ENCODE peak calls at places on chromosomes 3 and 15, in eight cellular contexts. One of them, this sample, is unnamed.

GRCh38 chr3:174216948-174217718 is 642.0 kb upstream of the NAALADL2 start:
- DNase-seq in SJSA1: no peak
- DNase-seq in MM.1S: no peak
- DNase-seq in NB4: no peak
- DNase-seq in CD8-positive, alpha-beta memory T cell: no peak
- DNase-seq in lung: no peak
- DNase-seq in GM12864: no peak
- DNase-seq in right lobe of liver: no peak
- DNase-seq in this sample: no peak

GRCh38 chr3:157294953-157295352 is 135.0 kb upstream of the CCNL1 start:
- DNase-seq in SJSA1: no peak
- DNase-seq in NB4: no peak
- DNase-seq in MM.1S: no peak
- DNase-seq in CD8-positive, alpha-beta memory T cell: no peak
- DNase-seq in GM12864: no peak
- DNase-seq in right lobe of liver: no peak
- DNase-seq in lung: no peak
- DNase-seq in this sample: no peak

GRCh38 chr3:125076464-125076863 is 20.7 kb upstream of the HEG1 start:
- DNase-seq in lung: no peak
- DNase-seq in CD8-positive, alpha-beta memory T cell: no peak
- DNase-seq in NB4: no peak
- DNase-seq in right lobe of liver: no peak
- DNase-seq in SJSA1: no peak
- DNase-seq in GM12864: no peak
- DNase-seq in MM.1S: no peak
- DNase-seq in this sample: no peak

GRCh38 chr3:171679011-171679492 is 131.2 kb downstream of the PLD1 start:
- DNase-seq in lung: no peak
- DNase-seq in GM12864: no peak
- DNase-seq in MM.1S: no peak
- DNase-seq in SJSA1: no peak
- DNase-seq in CD8-positive, alpha-beta memory T cell: no peak
- DNase-seq in NB4: no peak
- DNase-seq in right lobe of liver: no peak
- DNase-seq in this sample: no peak

GRCh38 chr15:65942436-65942835 is 73.1 kb downstream of the RAB11A start:
- DNase-seq in GM12864: no peak
- DNase-seq in CD8-positive, alpha-beta memory T cell: no peak
- DNase-seq in NB4: no peak
- DNase-seq in lung: no peak
- DNase-seq in right lobe of liver: no peak
- DNase-seq in MM.1S: no peak
- DNase-seq in SJSA1: no peak
- DNase-seq in this sample: no peak

GRCh38 chr3:193829781-193830180 is 236.8 kb downstream of the OPA1 start:
- DNase-seq in right lobe of liver: no peak
- DNase-seq in MM.1S: no peak
- DNase-seq in NB4: no peak
- DNase-seq in lung: peak; percentile 66
- DNase-seq in GM12864: no peak
- DNase-seq in CD8-positive, alpha-beta memory T cell: no peak
- DNase-seq in SJSA1: peak; percentile 47
- DNase-seq in this sample: no peak

GRCh38 chr3:171949559-171949958 is 89.8 kb upstream of the FNDC3B start:
- DNase-seq in SJSA1: no peak
- DNase-seq in NB4: no peak
- DNase-seq in CD8-positive, alpha-beta memory T cell: no peak
- DNase-seq in MM.1S: no peak
- DNase-seq in lung: no peak
- DNase-seq in right lobe of liver: no peak
- DNase-seq in GM12864: no peak
- DNase-seq in this sample: no peak

GRCh38 chr15:26838742-26839460 is 28.0 kb upstream of the GABRA5 start:
- DNase-seq in MM.1S: no peak
- DNase-seq in lung: no peak
- DNase-seq in CD8-positive, alpha-beta memory T cell: no peak
- DNase-seq in GM12864: no peak
- DNase-seq in right lobe of liver: no peak
- DNase-seq in SJSA1: peak; percentile 12
- DNase-seq in NB4: peak; percentile 15
- DNase-seq in this sample: peak; percentile 89

GRCh38 chr3:64685800-64686445 is 1.9 kb downstream of the ADAMTS9 start:
- DNase-seq in MM.1S: no peak
- DNase-seq in lung: peak; percentile 93
- DNase-seq in GM12864: no peak
- DNase-seq in right lobe of liver: peak; percentile 88
- DNase-seq in SJSA1: peak; percentile 91
- DNase-seq in CD8-positive, alpha-beta memory T cell: no peak
- DNase-seq in NB4: no peak
- DNase-seq in this sample: no peak

GRCh38 chr15:37028609-37029287 is 71.6 kb downstream of the MEIS2 start:
- DNase-seq in SJSA1: no peak
- DNase-seq in CD8-positive, alpha-beta memory T cell: no peak
- DNase-seq in lung: no peak
- DNase-seq in NB4: no peak
- DNase-seq in right lobe of liver: no peak
- DNase-seq in GM12864: no peak
- DNase-seq in MM.1S: no peak
- DNase-seq in this sample: no peak

GRCh38 chr3:188727052-188727451 is 444.7 kb upstream of the TPRG1 start:
- DNase-seq in GM12864: no peak
- DNase-seq in MM.1S: no peak
- DNase-seq in NB4: no peak
- DNase-seq in lung: no peak
- DNase-seq in SJSA1: no peak
- DNase-seq in right lobe of liver: no peak
- DNase-seq in CD8-positive, alpha-beta memory T cell: no peak
- DNase-seq in this sample: no peak

GRCh38 chr3:43786102-43786952 is 95.6 kb downstream of the ABHD5 start:
- DNase-seq in GM12864: no peak
- DNase-seq in right lobe of liver: no peak
- DNase-seq in SJSA1: no peak
- DNase-seq in MM.1S: no peak
- DNase-seq in CD8-positive, alpha-beta memory T cell: no peak
- DNase-seq in lung: no peak
- DNase-seq in NB4: no peak
- DNase-seq in this sample: no peak

GRCh38 chr15:81789403-81789802 is 256.4 kb downstream of the MEX3B start:
- DNase-seq in SJSA1: no peak
- DNase-seq in GM12864: no peak
- DNase-seq in MM.1S: peak; percentile 85
- DNase-seq in right lobe of liver: no peak
- DNase-seq in NB4: no peak
- DNase-seq in CD8-positive, alpha-beta memory T cell: no peak
- DNase-seq in lung: no peak
- DNase-seq in this sample: peak; percentile 27

GRCh38 chr3:170852307-170852706 is 17.7 kb downstream of the RPL22L1 start:
- DNase-seq in SJSA1: no peak
- DNase-seq in right lobe of liver: no peak
- DNase-seq in NB4: no peak
- DNase-seq in lung: no peak
- DNase-seq in CD8-positive, alpha-beta memory T cell: no peak
- DNase-seq in MM.1S: no peak
- DNase-seq in GM12864: no peak
- DNase-seq in this sample: no peak

GRCh38 chr15:72118400-72118978 is at the start of gene SENP8:
- DNase-seq in lung: no peak
- DNase-seq in MM.1S: no peak
- DNase-seq in NB4: no peak
- DNase-seq in GM12864: no peak
- DNase-seq in SJSA1: no peak
- DNase-seq in CD8-positive, alpha-beta memory T cell: no peak
- DNase-seq in right lobe of liver: no peak
- DNase-seq in this sample: no peak

GRCh38 chr3:191210032-191210431 is 11.0 kb downstream of the OSTN start:
- DNase-seq in lung: no peak
- DNase-seq in GM12864: no peak
- DNase-seq in NB4: no peak
- DNase-seq in CD8-positive, alpha-beta memory T cell: no peak
- DNase-seq in right lobe of liver: no peak
- DNase-seq in SJSA1: no peak
- DNase-seq in MM.1S: no peak
- DNase-seq in this sample: no peak

GRCh38 chr3:195897853-195898415 is 10.4 kb downstream of the TNK2 start:
- DNase-seq in lung: no peak
- DNase-seq in SJSA1: no peak
- DNase-seq in GM12864: no peak
- DNase-seq in NB4: no peak
- DNase-seq in CD8-positive, alpha-beta memory T cell: no peak
- DNase-seq in right lobe of liver: no peak
- DNase-seq in MM.1S: no peak
- DNase-seq in this sample: no peak

GRCh38 chr3:123935830-123936229 is 25.2 kb downstream of the CCDC14 start:
- DNase-seq in right lobe of liver: no peak
- DNase-seq in NB4: no peak
- DNase-seq in SJSA1: no peak
- DNase-seq in GM12864: no peak
- DNase-seq in MM.1S: no peak
- DNase-seq in CD8-positive, alpha-beta memory T cell: no peak
- DNase-seq in lung: no peak
- DNase-seq in this sample: no peak

GRCh38 chr3:143674100-143674968 is 173.9 kb downstream of the SLC9A9 start:
- DNase-seq in right lobe of liver: peak; percentile 77
- DNase-seq in MM.1S: peak; percentile 82
- DNase-seq in NB4: peak; percentile 77
- DNase-seq in SJSA1: peak; percentile 50
- DNase-seq in CD8-positive, alpha-beta memory T cell: peak; percentile 49
- DNase-seq in lung: peak; percentile 76
- DNase-seq in GM12864: peak; percentile 73
- DNase-seq in this sample: peak; percentile 3

GRCh38 chr15:85593809-85594441 is 200.8 kb downstream of the KLHL25 start:
- DNase-seq in SJSA1: no peak
- DNase-seq in lung: no peak
- DNase-seq in right lobe of liver: no peak
- DNase-seq in CD8-positive, alpha-beta memory T cell: no peak
- DNase-seq in NB4: no peak
- DNase-seq in GM12864: no peak
- DNase-seq in MM.1S: no peak
- DNase-seq in this sample: no peak

GRCh38 chr15:85598718-85599398 is 195.9 kb downstream of the KLHL25 start:
- DNase-seq in GM12864: no peak
- DNase-seq in right lobe of liver: no peak
- DNase-seq in NB4: no peak
- DNase-seq in CD8-positive, alpha-beta memory T cell: no peak
- DNase-seq in MM.1S: no peak
- DNase-seq in SJSA1: no peak
- DNase-seq in lung: no peak
- DNase-seq in this sample: no peak

GRCh38 chr15:85598203-85598602 is 196.5 kb downstream of the KLHL25 start:
- DNase-seq in MM.1S: no peak
- DNase-seq in CD8-positive, alpha-beta memory T cell: no peak
- DNase-seq in SJSA1: no peak
- DNase-seq in NB4: no peak
- DNase-seq in right lobe of liver: no peak
- DNase-seq in lung: no peak
- DNase-seq in GM12864: no peak
- DNase-seq in this sample: no peak

GRCh38 chr15:85597155-85597815 is 197.4 kb downstream of the KLHL25 start:
- DNase-seq in MM.1S: no peak
- DNase-seq in GM12864: no peak
- DNase-seq in CD8-positive, alpha-beta memory T cell: no peak
- DNase-seq in lung: no peak
- DNase-seq in NB4: no peak
- DNase-seq in right lobe of liver: no peak
- DNase-seq in SJSA1: no peak
- DNase-seq in this sample: no peak

DNA sequence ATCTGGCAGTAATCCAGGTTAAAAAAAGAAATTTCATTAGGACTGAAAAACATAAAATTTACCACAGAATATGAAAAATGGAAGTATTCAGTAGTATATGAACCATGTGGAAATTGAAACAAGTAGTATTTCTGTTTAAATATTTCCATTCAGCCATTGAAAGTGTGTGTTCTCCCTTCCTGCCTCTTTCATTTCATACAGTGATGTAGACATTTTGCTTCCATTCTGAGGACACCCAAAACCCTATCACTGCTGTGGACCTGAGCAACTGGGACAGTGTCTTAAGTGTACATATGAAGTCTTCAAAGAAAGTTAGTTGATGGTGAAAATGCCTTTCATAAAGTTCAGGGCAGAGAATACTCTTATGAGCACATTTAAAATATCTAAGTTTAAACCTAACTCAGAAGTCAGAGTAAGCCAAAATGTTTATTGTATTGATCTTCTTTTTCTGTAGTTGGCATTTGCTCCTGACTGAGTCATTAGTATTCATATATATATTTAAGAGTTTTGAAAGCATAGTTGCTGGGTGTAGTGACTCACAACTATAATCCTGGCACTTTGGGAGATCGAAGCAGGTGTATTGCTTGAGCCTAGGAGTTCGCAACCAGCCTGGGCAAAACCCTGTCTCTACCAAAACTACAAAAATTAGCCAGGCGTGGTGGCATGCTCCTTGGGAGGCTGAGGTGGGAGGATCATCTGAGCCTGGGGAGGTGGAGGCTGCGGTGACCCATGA is 198.8 kb downstream of the KLHL25 start:
- DNase-seq in CD8-positive, alpha-beta memory T cell: no peak
- DNase-seq in GM12864: no peak
- DNase-seq in lung: no peak
- DNase-seq in SJSA1: no peak
- DNase-seq in MM.1S: no peak
- DNase-seq in right lobe of liver: no peak
- DNase-seq in NB4: no peak
- DNase-seq in this sample: no peak
- H3K4me3 ChIP-seq in CD8-positive, alpha-beta memory T cell: no peak overlapping the region
- H3K4me3 ChIP-seq in GM12864: no peak overlapping the region
- H3K4me3 ChIP-seq in lung: no peak overlapping the region
- H3K4me3 ChIP-seq in SJSA1: no peak overlapping the region
- H3K4me3 ChIP-seq in MM.1S: no peak overlapping the region
- H3K4me3 ChIP-seq in right lobe of liver: no peak overlapping the region
- H3K4me3 ChIP-seq in NB4: no peak overlapping the region
- H3K4me3 ChIP-seq in this sample: no peak overlapping the region

GRCh38 chr3:72476139-72476483 is 372.1 kb downstream of the SHQ1 start:
- DNase-seq in NB4: no peak
- DNase-seq in right lobe of liver: no peak
- DNase-seq in lung: no peak
- DNase-seq in CD8-positive, alpha-beta memory T cell: no peak
- DNase-seq in SJSA1: no peak
- DNase-seq in MM.1S: no peak
- DNase-seq in GM12864: no peak
- DNase-seq in this sample: no peak
- H3K4me3 ChIP-seq in NB4: no peak overlapping the region
- H3K4me3 ChIP-seq in right lobe of liver: no peak overlapping the region
- H3K4me3 ChIP-seq in lung: no peak overlapping the region
- H3K4me3 ChIP-seq in CD8-positive, alpha-beta memory T cell: no peak overlapping the region
- H3K4me3 ChIP-seq in SJSA1: no peak overlapping the region
- H3K4me3 ChIP-seq in MM.1S: no peak overlapping the region
- H3K4me3 ChIP-seq in GM12864: no peak overlapping the region
- H3K4me3 ChIP-seq in this sample: no peak overlapping the region

GRCh38 chr3:38039899-38040261 is 872 bp downstream of the DLEC1 start:
- DNase-seq in lung: peak; percentile 73
- DNase-seq in CD8-positive, alpha-beta memory T cell: peak; percentile 32
- DNase-seq in NB4: peak; percentile 83
- DNase-seq in GM12864: no peak
- DNase-seq in SJSA1: no peak
- DNase-seq in MM.1S: peak; percentile 61
- DNase-seq in right lobe of liver: peak; percentile 52
- DNase-seq in this sample: peak; percentile 55
- H3K4me3 ChIP-seq in lung: no peak overlapping the region
- H3K4me3 ChIP-seq in CD8-positive, alpha-beta memory T cell: peak overlapping the region; percentile 75
- H3K4me3 ChIP-seq in NB4: no peak overlapping the region
- H3K4me3 ChIP-seq in GM12864: peak overlapping the region; percentile 52
- H3K4me3 ChIP-seq in SJSA1: no peak overlapping the region
- H3K4me3 ChIP-seq in MM.1S: peak overlapping the region; percentile 69
- H3K4me3 ChIP-seq in right lobe of liver: peak overlapping the region; percentile 17
- H3K4me3 ChIP-seq in this sample: peak overlapping the region; percentile 75

GRCh38 chr3:10816019-10816862 is at the start of gene SLC6A11:
- DNase-seq in lung: no peak
- DNase-seq in CD8-positive, alpha-beta memory T cell: no peak
- DNase-seq in SJSA1: no peak
- DNase-seq in NB4: no peak
- DNase-seq in MM.1S: no peak
- DNase-seq in right lobe of liver: no peak
- DNase-seq in GM12864: no peak
- DNase-seq in this sample: peak; percentile 75
- H3K4me3 ChIP-seq in lung: no peak within 1 kb of the TSS
- H3K4me3 ChIP-seq in CD8-positive, alpha-beta memory T cell: no peak within 1 kb of the TSS
- H3K4me3 ChIP-seq in SJSA1: no peak within 1 kb of the TSS
- H3K4me3 ChIP-seq in NB4: no peak within 1 kb of the TSS
- H3K4me3 ChIP-seq in MM.1S: no peak within 1 kb of the TSS
- H3K4me3 ChIP-seq in right lobe of liver: no peak within 1 kb of the TSS
- H3K4me3 ChIP-seq in GM12864: no peak within 1 kb of the TSS
- H3K4me3 ChIP-seq in this sample: peak within 1 kb of the TSS; percentile 25

This sample was measured in H1.